ENCODE peak calls at places on chromosomes 11 and 22, in nine cellular contexts. One of them, this sample, is unnamed.

GRCh38 chr11:96204721-96205459 is 138.1 kb downstream of the MAML2 start:
- DNase-seq in body of pancreas: no peak
- DNase-seq in dorsolateral prefrontal cortex: no peak
- DNase-seq in A549: no peak
- DNase-seq in uterus: no peak
- DNase-seq in RWPE1: no peak
- DNase-seq in kidney: no peak
- DNase-seq in WTC11: no peak
- DNase-seq in Calu3: no peak
- DNase-seq in this sample: no peak

GRCh38 chr22:49203863-49204598 is 623.6 kb downstream of the BRD1 start:
- DNase-seq in WTC11: peak
- DNase-seq in kidney: peak
- DNase-seq in A549: no peak
- DNase-seq in RWPE1: no peak
- DNase-seq in dorsolateral prefrontal cortex: no peak
- DNase-seq in body of pancreas: no peak
- DNase-seq in Calu3: no peak
- DNase-seq in uterus: peak
- DNase-seq in this sample: no peak

GRCh38 chr11:64334764-64335741 is 5.0 kb upstream of the CCDC88B start:
- DNase-seq in dorsolateral prefrontal cortex: no peak
- DNase-seq in RWPE1: peak
- DNase-seq in uterus: no peak
- DNase-seq in body of pancreas: peak
- DNase-seq in A549: peak
- DNase-seq in WTC11: no peak
- DNase-seq in kidney: peak
- DNase-seq in Calu3: peak
- DNase-seq in this sample: peak

GRCh38 chr11:897226-898159 is 13.1 kb downstream of the CHID1 start:
- DNase-seq in body of pancreas: no peak
- DNase-seq in Calu3: no peak
- DNase-seq in RWPE1: no peak
- DNase-seq in uterus: no peak
- DNase-seq in WTC11: no peak
- DNase-seq in kidney: no peak
- DNase-seq in dorsolateral prefrontal cortex: no peak
- DNase-seq in A549: no peak
- DNase-seq in this sample: no peak

GRCh38 chr22:23401111-23401909 is 178.8 kb downstream of the IGLL1 start:
- DNase-seq in WTC11: peak
- DNase-seq in A549: no peak
- DNase-seq in uterus: no peak
- DNase-seq in Calu3: no peak
- DNase-seq in RWPE1: peak
- DNase-seq in dorsolateral prefrontal cortex: peak
- DNase-seq in body of pancreas: no peak
- DNase-seq in kidney: peak
- DNase-seq in this sample: no peak

GRCh38 chr11:66338276-66339162 is 2.3 kb upstream of the RIN1 start:
- DNase-seq in WTC11: no peak
- DNase-seq in body of pancreas: no peak
- DNase-seq in RWPE1: no peak
- DNase-seq in Calu3: no peak
- DNase-seq in dorsolateral prefrontal cortex: no peak
- DNase-seq in kidney: peak
- DNase-seq in A549: no peak
- DNase-seq in uterus: no peak
- DNase-seq in this sample: no peak

GRCh38 chr11:62854825-62855570 is 15.6 kb upstream of the WDR74 start:
- DNase-seq in Calu3: no peak
- DNase-seq in dorsolateral prefrontal cortex: no peak
- DNase-seq in body of pancreas: no peak
- DNase-seq in uterus: no peak
- DNase-seq in RWPE1: no peak
- DNase-seq in WTC11: no peak
- DNase-seq in A549: no peak
- DNase-seq in kidney: no peak
- DNase-seq in this sample: no peak

GRCh38 chr11:132220464-132220863 is 850.0 kb downstream of the NTM start:
- DNase-seq in dorsolateral prefrontal cortex: no peak
- DNase-seq in A549: no peak
- DNase-seq in kidney: no peak
- DNase-seq in Calu3: no peak
- DNase-seq in WTC11: no peak
- DNase-seq in body of pancreas: no peak
- DNase-seq in uterus: no peak
- DNase-seq in RWPE1: no peak
- DNase-seq in this sample: no peak

GRCh38 chr11:63768232-63769043 is at the start of gene ZFTA:
- DNase-seq in uterus: peak
- DNase-seq in dorsolateral prefrontal cortex: peak
- DNase-seq in Calu3: peak
- DNase-seq in body of pancreas: peak
- DNase-seq in kidney: peak
- DNase-seq in WTC11: peak
- DNase-seq in A549: peak
- DNase-seq in RWPE1: peak
- DNase-seq in this sample: peak

GRCh38 chr11:27040302-27041115 is at the start of gene BBOX1:
- DNase-seq in RWPE1: peak
- DNase-seq in uterus: no peak
- DNase-seq in dorsolateral prefrontal cortex: peak
- DNase-seq in A549: no peak
- DNase-seq in WTC11: no peak
- DNase-seq in kidney: peak
- DNase-seq in Calu3: peak
- DNase-seq in body of pancreas: peak
- DNase-seq in this sample: no peak

GRCh38 chr11:94604496-94604895 is 37.3 kb downstream of the PIWIL4 start:
- DNase-seq in Calu3: no peak
- DNase-seq in body of pancreas: no peak
- DNase-seq in RWPE1: no peak
- DNase-seq in WTC11: no peak
- DNase-seq in kidney: no peak
- DNase-seq in uterus: no peak
- DNase-seq in A549: no peak
- DNase-seq in dorsolateral prefrontal cortex: no peak
- DNase-seq in this sample: no peak

GRCh38 chr11:131223198-131223975 is 147.0 kb upstream of the NTM start:
- DNase-seq in RWPE1: no peak
- DNase-seq in body of pancreas: no peak
- DNase-seq in Calu3: no peak
- DNase-seq in uterus: no peak
- DNase-seq in kidney: no peak
- DNase-seq in WTC11: no peak
- DNase-seq in dorsolateral prefrontal cortex: no peak
- DNase-seq in A549: no peak
- DNase-seq in this sample: no peak

GRCh38 chr11:2771758-2772466 is 72.1 kb upstream of the KCNQ1OT1 start:
- DNase-seq in WTC11: peak
- DNase-seq in Calu3: no peak
- DNase-seq in kidney: peak
- DNase-seq in body of pancreas: no peak
- DNase-seq in A549: no peak
- DNase-seq in uterus: peak
- DNase-seq in RWPE1: no peak
- DNase-seq in dorsolateral prefrontal cortex: peak
- DNase-seq in this sample: no peak

GRCh38 chr11:69912161-69912910 is 93.1 kb upstream of the FGF3 start:
- DNase-seq in Calu3: no peak
- DNase-seq in uterus: no peak
- DNase-seq in A549: no peak
- DNase-seq in dorsolateral prefrontal cortex: no peak
- DNase-seq in RWPE1: no peak
- DNase-seq in kidney: peak
- DNase-seq in WTC11: peak
- DNase-seq in body of pancreas: no peak
- DNase-seq in this sample: peak

GRCh38 chr22:22922954-22923319 is 35.3 kb downstream of the IGLL5 start:
- DNase-seq in RWPE1: no peak
- DNase-seq in WTC11: no peak
- DNase-seq in Calu3: no peak
- DNase-seq in body of pancreas: no peak
- DNase-seq in dorsolateral prefrontal cortex: no peak
- DNase-seq in uterus: no peak
- DNase-seq in A549: no peak
- DNase-seq in kidney: peak
- DNase-seq in this sample: no peak

GRCh38 chr11:57763568-57763967 is 2.0 kb downstream of the CTNND1 start:
- DNase-seq in kidney: no peak
- DNase-seq in body of pancreas: no peak
- DNase-seq in uterus: no peak
- DNase-seq in dorsolateral prefrontal cortex: no peak
- DNase-seq in Calu3: no peak
- DNase-seq in WTC11: no peak
- DNase-seq in A549: peak
- DNase-seq in RWPE1: peak
- DNase-seq in this sample: no peak
- TF ChIP-seq CTCF in kidney: peak
- TF ChIP-seq CTCF in body of pancreas: no peak
- TF ChIP-seq CTCF in uterus: peak
- TF ChIP-seq CTCF in dorsolateral prefrontal cortex: no peak
- TF ChIP-seq CTCF in Calu3: no peak
- TF ChIP-seq CTCF in WTC11: no peak
- TF ChIP-seq CTCF in A549: peak
- TF ChIP-seq CTCF in RWPE1: peak
- TF ChIP-seq CTCF in this sample: no peak

GRCh38 chr11:68598816-68599653 is 85.3 kb upstream of the GAL start:
- DNase-seq in A549: no peak
- DNase-seq in Calu3: no peak
- DNase-seq in body of pancreas: no peak
- DNase-seq in uterus: no peak
- DNase-seq in dorsolateral prefrontal cortex: no peak
- DNase-seq in WTC11: no peak
- DNase-seq in RWPE1: no peak
- DNase-seq in kidney: no peak
- DNase-seq in this sample: no peak

GRCh38 chr11:68594123-68594522 is 90.2 kb upstream of the GAL start:
- DNase-seq in kidney: no peak
- DNase-seq in RWPE1: no peak
- DNase-seq in dorsolateral prefrontal cortex: no peak
- DNase-seq in A549: no peak
- DNase-seq in uterus: no peak
- DNase-seq in body of pancreas: no peak
- DNase-seq in Calu3: no peak
- DNase-seq in WTC11: no peak
- DNase-seq in this sample: no peak

GRCh38 chr11:68591719-68592118 is 92.6 kb upstream of the GAL start:
- DNase-seq in dorsolateral prefrontal cortex: no peak
- DNase-seq in body of pancreas: peak
- DNase-seq in A549: no peak
- DNase-seq in kidney: no peak
- DNase-seq in RWPE1: no peak
- DNase-seq in WTC11: no peak
- DNase-seq in Calu3: no peak
- DNase-seq in uterus: no peak
- DNase-seq in this sample: no peak

GRCh38 chr11:68593441-68593840 is 90.9 kb upstream of the GAL start:
- DNase-seq in dorsolateral prefrontal cortex: no peak
- DNase-seq in uterus: no peak
- DNase-seq in Calu3: no peak
- DNase-seq in RWPE1: no peak
- DNase-seq in A549: no peak
- DNase-seq in body of pancreas: no peak
- DNase-seq in WTC11: no peak
- DNase-seq in kidney: no peak
- DNase-seq in this sample: no peak

DNA sequence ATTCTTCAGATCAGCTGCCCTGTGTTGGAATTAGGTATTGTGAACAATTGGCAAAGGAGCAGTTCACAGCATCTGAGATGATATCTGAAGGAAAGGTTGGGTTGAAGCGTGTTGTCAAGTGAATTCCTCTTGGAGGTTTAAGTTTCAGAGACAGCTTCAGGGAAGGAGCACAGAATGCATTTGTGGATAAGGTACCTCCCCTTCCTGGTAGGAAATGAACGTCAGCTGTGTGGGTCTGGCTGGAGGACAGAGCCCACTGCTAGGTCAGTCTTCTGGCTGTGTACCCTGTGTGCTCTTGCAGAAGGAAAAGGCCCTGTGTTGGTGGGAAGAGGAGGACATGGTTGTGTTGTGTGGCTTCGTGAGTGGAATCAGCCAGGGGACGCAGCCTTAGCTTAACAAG is 88.1 kb upstream of the GAL start:
- DNase-seq in dorsolateral prefrontal cortex: no peak
- DNase-seq in body of pancreas: no peak
- DNase-seq in RWPE1: no peak
- DNase-seq in Calu3: no peak
- DNase-seq in WTC11: no peak
- DNase-seq in kidney: no peak
- DNase-seq in uterus: no peak
- DNase-seq in A549: no peak
- DNase-seq in this sample: no peak
- TF ChIP-seq CTCF in dorsolateral prefrontal cortex: no peak
- TF ChIP-seq CTCF in body of pancreas: no peak
- TF ChIP-seq CTCF in RWPE1: no peak
- TF ChIP-seq CTCF in Calu3: no peak
- TF ChIP-seq CTCF in WTC11: no peak
- TF ChIP-seq CTCF in kidney: no peak
- TF ChIP-seq CTCF in uterus: no peak
- TF ChIP-seq CTCF in A549: no peak
- TF ChIP-seq CTCF in this sample: no peak

GRCh38 chr11:73314121-73314948 is 6.3 kb downstream of the ARHGEF17 start:
- DNase-seq in A549: no peak
- DNase-seq in WTC11: peak
- DNase-seq in dorsolateral prefrontal cortex: peak
- DNase-seq in RWPE1: no peak
- DNase-seq in Calu3: no peak
- DNase-seq in body of pancreas: no peak
- DNase-seq in kidney: peak
- DNase-seq in uterus: peak
- DNase-seq in this sample: peak
- TF ChIP-seq CTCF in A549: no peak
- TF ChIP-seq CTCF in WTC11: no peak
- TF ChIP-seq CTCF in dorsolateral prefrontal cortex: no peak
- TF ChIP-seq CTCF in RWPE1: no peak
- TF ChIP-seq CTCF in Calu3: no peak
- TF ChIP-seq CTCF in body of pancreas: no peak
- TF ChIP-seq CTCF in kidney: no peak
- TF ChIP-seq CTCF in uterus: no peak
- TF ChIP-seq CTCF in this sample: no peak

DNA sequence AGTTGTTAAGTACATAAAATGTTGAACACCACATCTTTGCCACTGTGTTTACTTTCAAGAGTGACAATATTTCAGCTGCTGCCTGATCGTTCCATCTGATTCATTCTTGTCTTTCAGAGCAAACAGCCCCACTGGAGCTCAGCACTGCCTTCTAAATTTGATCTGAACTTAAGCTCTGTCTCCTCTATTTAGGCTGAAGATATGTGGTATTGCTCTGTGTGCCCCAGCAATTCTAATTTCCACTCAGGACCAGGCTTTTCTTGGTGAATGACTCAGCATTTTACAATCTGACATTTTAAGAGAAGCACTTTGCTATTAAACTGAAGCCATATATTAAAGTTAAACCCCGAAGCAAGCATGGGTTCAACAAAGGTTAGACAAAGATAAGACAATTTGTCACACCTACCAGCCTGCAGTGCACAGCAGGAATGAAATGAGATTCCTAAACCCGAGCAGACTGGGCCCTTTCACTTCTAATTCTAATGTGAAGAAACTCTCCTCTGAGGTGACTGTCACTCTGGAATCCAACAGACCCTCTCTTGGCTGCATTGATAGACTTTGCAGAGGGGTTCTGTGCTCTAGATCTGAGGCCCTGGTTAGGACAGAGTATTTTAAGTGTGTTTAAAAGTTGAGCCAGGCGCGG is 41.7 kb upstream of the PLET1 start:
- DNase-seq in Calu3: no peak
- DNase-seq in A549: no peak
- DNase-seq in RWPE1: no peak
- DNase-seq in uterus: no peak
- DNase-seq in dorsolateral prefrontal cortex: no peak
- DNase-seq in WTC11: no peak
- DNase-seq in kidney: no peak
- DNase-seq in body of pancreas: no peak
- DNase-seq in this sample: no peak
- TF ChIP-seq CTCF in Calu3: no peak
- TF ChIP-seq CTCF in A549: no peak
- TF ChIP-seq CTCF in RWPE1: no peak
- TF ChIP-seq CTCF in uterus: no peak
- TF ChIP-seq CTCF in dorsolateral prefrontal cortex: no peak
- TF ChIP-seq CTCF in WTC11: no peak
- TF ChIP-seq CTCF in kidney: no peak
- TF ChIP-seq CTCF in body of pancreas: no peak
- TF ChIP-seq CTCF in this sample: no peak

This sample was measured in nephron progenitor cell.